ENCODE peak calls at places on chromosomes 3 and 15, in seven cellular contexts. W is HCT116, I is H9, E is astrocyte, D is GM12878, O is neural progenitor cell, T is MM.1S. C is an unnamed sample.
A peak's percentile ranks its signal among the peaks of the same experiment; 100 is the strongest.

GRCh38 chr15:29740692-29741311 is 81.5 kb downstream of the TJP1 start:
- DNase-seq in I (no peak), E (no peak), W (no peak), D (no peak), O (no peak), T (peak; percentile 70), C (no peak)

GRCh38 chr15:52503788-52504496 is 24.7 kb downstream of the MYO5A start:
- DNase-seq in W (no peak), I (no peak), O (no peak), E (peak; percentile 81), T (peak; percentile 76), D (peak; percentile 51), C (peak; percentile 83)

GRCh38 chr3:104933981-104934380 is 432.7 kb upstream of the ALCAM start:
- DNase-seq in D (no peak), I (no peak), W (no peak), T (no peak), O (no peak), E (no peak), C (no peak)

GRCh38 chr15:42775431-42775830 is 38.5 kb upstream of the CDAN1 start:
- DNase-seq in I (no peak), T (no peak), E (no peak), D (no peak), W (no peak), O (no peak), C (no peak)

GRCh38 chr3:132351222-132351806 is 34.1 kb downstream of the ACP3 start:
- DNase-seq in I (peak; percentile 36), O (no peak), D (no peak), W (no peak), T (no peak), E (no peak), C (no peak)

GRCh38 chr15:34628577-34629152 is 45.2 kb upstream of the GOLGA8B start:
- DNase-seq in T (no peak), E (peak; percentile 26), I (no peak), W (no peak), D (no peak), O (no peak), C (peak; percentile 21)

GRCh38 chr3:105829229-105829628 is 39.6 kb downstream of the CBLB start:
- DNase-seq in D (no peak), W (no peak), I (no peak), E (no peak), T (no peak), O (no peak), C (no peak)

GRCh38 chr3:18302517-18302916 is 122.6 kb downstream of the SATB1 start:
- DNase-seq in W (no peak), I (no peak), D (no peak), O (no peak), T (no peak), E (no peak), C (peak; percentile 69)

GRCh38 chr3:182618085-182618732 is 175.1 kb upstream of the ATP11B start:
- DNase-seq in I (no peak), W (no peak), D (no peak), E (peak; percentile 39), O (peak; percentile 79), T (peak; percentile 85), C (peak; percentile 57)

GRCh38 chr3:113132571-113132996 is 78.8 kb upstream of the BOC start:
- DNase-seq in D (no peak), I (no peak), W (no peak), E (peak; percentile 94), T (no peak), O (no peak), C (peak; percentile 83)

GRCh38 chr3:171165986-171166385 is 139.5 kb upstream of the SLC2A2 start:
- DNase-seq in O (no peak), T (no peak), D (no peak), W (no peak), I (no peak), E (peak; percentile 49), C (no peak)

GRCh38 chr15:57861805-57862586 is 155.5 kb downstream of the POLR2M start:
- DNase-seq in D (no peak), E (peak; percentile 84), O (no peak), I (no peak), W (no peak), T (no peak), C (peak; percentile 80)

GRCh38 chr3:54986294-54986693 is 58.4 kb upstream of the LRTM1 start:
- DNase-seq in O (no peak), E (no peak), W (no peak), T (no peak), D (no peak), I (no peak), C (peak; percentile 2)

GRCh38 chr15:29528276-29528675 is 258.7 kb upstream of the NSMCE3 start:
- DNase-seq in D (no peak), E (no peak), I (no peak), T (no peak), W (no peak), O (no peak), C (no peak)

DNA sequence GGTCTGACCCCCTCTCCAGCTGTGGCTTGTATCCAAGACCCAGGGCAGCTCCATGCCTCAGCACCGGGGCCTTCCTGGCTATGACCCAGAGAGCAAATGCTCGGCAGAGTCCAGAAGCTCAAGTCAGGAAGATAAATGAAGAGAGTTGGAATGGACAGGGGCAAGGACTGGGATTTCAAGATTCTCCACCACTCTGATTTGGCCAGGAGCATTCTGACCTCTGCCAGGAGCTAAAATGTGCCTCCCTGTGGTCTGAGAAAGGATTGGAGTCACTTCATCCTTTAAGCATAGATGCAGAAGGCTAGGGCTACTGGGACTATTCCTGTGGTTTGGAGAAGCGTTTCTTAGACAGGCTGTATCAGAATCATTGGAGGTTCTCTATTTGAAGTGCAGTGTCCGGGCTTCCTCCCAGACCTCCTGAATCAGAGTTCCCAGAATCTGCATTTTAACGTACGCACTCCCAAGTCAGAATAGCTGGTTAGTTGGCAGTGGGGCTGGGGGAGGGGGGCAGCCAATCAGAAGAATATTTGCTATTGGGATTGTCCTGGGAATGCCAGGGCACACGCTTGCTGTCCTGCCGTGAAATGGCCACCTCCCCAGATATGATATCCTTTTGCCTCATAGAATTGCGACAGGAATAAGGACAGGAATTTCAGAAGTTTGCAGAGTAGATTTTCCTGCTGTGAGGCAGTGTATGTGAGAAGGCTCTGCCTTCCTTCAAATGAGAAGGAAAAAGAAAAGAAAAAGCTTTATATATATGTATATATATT is 57.4 kb downstream of the HRH1 start:
- DNase-seq in T (no peak), I (no peak), O (peak; percentile 13), D (no peak), E (peak; percentile 65), W (no peak), C (no peak)
- TF ChIP-seq CTCF in T (no peak), I (peak; percentile 20), O (no peak), D (no peak), E (peak; percentile 13), W (peak; percentile 9), C (no peak)

GRCh38 chr3:139677341-139678155 is at the start of gene NMNAT3:
- DNase-seq in E (peak; percentile 25), W (peak; percentile 84), T (peak; percentile 97), D (no peak), I (peak; percentile 95), O (peak; percentile 92), C (peak; percentile 45)
- H3K27me3 ChIP-seq in E (no peaks in the 10 kb centered on the region), W (no peaks in the 10 kb centered on the region), T (no peaks in the 10 kb centered on the region), D (no peaks in the 10 kb centered on the region), I (peaks cover 16% of the 10 kb centered on the region), O (peaks cover 24% of the 10 kb centered on the region), C (no peaks in the 10 kb centered on the region)

GRCh38 chr3:150756491-150757059 is 6.4 kb downstream of the SIAH2 start:
- DNase-seq in D (no peak), E (no peak), O (no peak), T (no peak), I (no peak), W (no peak), C (no peak)

GRCh38 chr3:150755902-150756301 is 7.1 kb downstream of the SIAH2 start:
- DNase-seq in E (no peak), W (no peak), I (no peak), D (no peak), T (no peak), O (no peak), C (no peak)

GRCh38 chr3:150757364-150757763 is 5.6 kb downstream of the SIAH2 start:
- DNase-seq in W (no peak), I (no peak), E (no peak), D (no peak), O (no peak), T (no peak), C (no peak)

GRCh38 chr3:150757768-150758167 is 5.2 kb downstream of the SIAH2 start:
- DNase-seq in D (no peak), I (no peak), E (no peak), O (no peak), T (no peak), W (no peak), C (no peak)

DNA sequence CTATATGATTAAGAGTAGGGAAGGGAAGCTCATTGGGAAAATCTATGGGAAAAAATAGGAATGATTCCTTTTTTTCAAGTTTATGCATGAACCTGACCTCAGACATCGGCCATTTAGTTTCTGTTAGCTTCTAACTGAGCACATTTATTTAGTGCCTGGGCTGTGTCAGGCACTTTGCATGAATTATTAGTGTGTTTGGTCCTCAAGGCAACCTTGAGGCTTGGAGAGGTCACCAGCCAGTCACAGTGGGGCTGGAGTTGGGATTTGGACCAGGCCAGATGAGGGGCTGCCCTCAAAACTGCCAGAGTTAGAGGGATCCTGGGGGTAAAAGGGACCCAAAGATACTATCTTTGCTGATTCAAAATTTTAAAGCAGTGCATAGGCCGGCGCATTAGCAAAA is 8.1 kb downstream of the SIAH2 start:
- DNase-seq in E (no peak), W (no peak), T (no peak), O (no peak), D (no peak), I (no peak), C (no peak)
- H3K79me2 ChIP-seq in E (peaks cover 92% of the 10 kb centered on the region), W (peaks cover 97% of the 10 kb centered on the region), T (peaks cover 98% of the 10 kb centered on the region), O (peaks cover 16% of the 10 kb centered on the region), D (peaks cover 78% of the 10 kb centered on the region), I (peaks cover 4% of the 10 kb centered on the region), C (peaks cover 93% of the 10 kb centered on the region)

GRCh38 chr3:180684807-180685206 is 5.5 kb upstream of the CCDC39 start:
- DNase-seq in D (no peak), W (no peak), I (peak; percentile 28), O (peak; percentile 42), E (no peak), T (no peak), C (no peak)

GRCh38 chr3:180678231-180678630 is 1.1 kb downstream of the CCDC39 start:
- DNase-seq in O (no peak), D (no peak), T (peak; percentile 53), W (no peak), E (no peak), I (no peak), C (no peak)

GRCh38 chr3:180679178-180680096 is at the start of gene CCDC39:
- DNase-seq in T (peak; percentile 96), O (peak; percentile 93), D (peak; percentile 30), W (peak; percentile 23), E (peak; percentile 51), I (peak; percentile 92), C (peak; percentile 83)

GRCh38 chr3:180683816-180684215 is 4.5 kb upstream of the CCDC39 start:
- DNase-seq in O (no peak), T (no peak), E (no peak), D (no peak), W (no peak), I (no peak), C (no peak)

GRCh38 chr3:180680097-180680430 is 775 bp upstream of the CCDC39 start:
- DNase-seq in I (peak; percentile 64), O (peak; percentile 66), D (no peak), E (no peak), W (no peak), T (peak; percentile 77), C (peak; percentile 56)
- TF ChIP-seq CTCF in I (peak; percentile 88), O (peak; percentile 93), D (peak; percentile 45), E (peak; percentile 58), W (no peak), T (peak; percentile 97), C (peak; percentile 74)

GRCh38 chr15:73368301-73369072 is at the start of gene HCN4:
- DNase-seq in T (no peak), D (no peak), E (no peak), I (peak; percentile 84), W (no peak), O (peak; percentile 86), C (no peak)
- H3K27me3 ChIP-seq in T (peaks cover 59% of the 10 kb centered on the region), D (peaks cover 10% of the 10 kb centered on the region), E (peaks cover 63% of the 10 kb centered on the region), I (no peaks in the 10 kb centered on the region), W (peaks cover 2% of the 10 kb centered on the region), O (peaks cover 69% of the 10 kb centered on the region), C (peaks cover 45% of the 10 kb centered on the region)

C was measured in mammary epithelial cell.